ENCODE peak calls at places on chromosomes 5 and 9, in five cellular contexts. One of them, this sample, is unnamed.

GRCh38 chr5:103360475-103360874 is 101.9 kb downstream of the MACIR start:
- DNase-seq in IMR-90: no peak
- DNase-seq in mesenchymal stem cell: no peak
- DNase-seq in H1: no peak
- DNase-seq in neuronal stem cell: no peak
- DNase-seq in this sample: no peak

GRCh38 chr9:76574171-76574767 is 115.3 kb downstream of the GCNT1 start:
- DNase-seq in IMR-90: no peak
- DNase-seq in mesenchymal stem cell: no peak
- DNase-seq in H1: no peak
- DNase-seq in neuronal stem cell: no peak
- DNase-seq in this sample: no peak

GRCh38 chr5:138159666-138160065 is 18.8 kb downstream of the BRD8 start:
- DNase-seq in IMR-90: no peak
- DNase-seq in mesenchymal stem cell: no peak
- DNase-seq in H1: no peak
- DNase-seq in neuronal stem cell: no peak
- DNase-seq in this sample: no peak

GRCh38 chr5:15254607-15255006 is 245.4 kb upstream of the FBXL7 start:
- DNase-seq in IMR-90: peak
- DNase-seq in mesenchymal stem cell: peak
- DNase-seq in H1: no peak
- DNase-seq in neuronal stem cell: no peak
- DNase-seq in this sample: no peak

GRCh38 chr5:178238711-178239592 is 6.3 kb upstream of the PHYKPL start:
- DNase-seq in IMR-90: no peak
- DNase-seq in mesenchymal stem cell: no peak
- DNase-seq in H1: no peak
- DNase-seq in neuronal stem cell: no peak
- DNase-seq in this sample: no peak

GRCh38 chr5:132830436-132831094 is at the start of gene SHROOM1:
- DNase-seq in IMR-90: peak
- DNase-seq in mesenchymal stem cell: peak
- DNase-seq in H1: no peak
- DNase-seq in neuronal stem cell: no peak
- DNase-seq in this sample: peak

GRCh38 chr9:69573666-69574456 is 98.3 kb downstream of the APBA1 start:
- DNase-seq in IMR-90: peak
- DNase-seq in mesenchymal stem cell: peak
- DNase-seq in H1: no peak
- DNase-seq in neuronal stem cell: no peak
- DNase-seq in this sample: no peak

GRCh38 chr9:93826209-93826608 is 128.9 kb downstream of the BARX1 start:
- DNase-seq in IMR-90: no peak
- DNase-seq in mesenchymal stem cell: no peak
- DNase-seq in H1: no peak
- DNase-seq in neuronal stem cell: no peak
- DNase-seq in this sample: peak

GRCh38 chr5:179115845-179116524 is 55.8 kb downstream of the ZNF354C start:
- DNase-seq in IMR-90: no peak
- DNase-seq in mesenchymal stem cell: no peak
- DNase-seq in H1: no peak
- DNase-seq in neuronal stem cell: no peak
- DNase-seq in this sample: no peak

GRCh38 chr9:10876333-10876732 is 263.5 kb upstream of the PTPRD start:
- DNase-seq in IMR-90: no peak
- DNase-seq in mesenchymal stem cell: peak
- DNase-seq in H1: no peak
- DNase-seq in neuronal stem cell: no peak
- DNase-seq in this sample: no peak

GRCh38 chr9:106583751-106584150 is 279.2 kb upstream of the ZNF462 start:
- DNase-seq in IMR-90: no peak
- DNase-seq in mesenchymal stem cell: no peak
- DNase-seq in H1: no peak
- DNase-seq in neuronal stem cell: no peak
- DNase-seq in this sample: no peak

GRCh38 chr5:34756781-34757624 is 82.0 kb upstream of the TTC23L start:
- DNase-seq in IMR-90: no peak
- DNase-seq in mesenchymal stem cell: peak
- DNase-seq in H1: no peak
- DNase-seq in neuronal stem cell: no peak
- DNase-seq in this sample: no peak

GRCh38 chr5:110785356-110785755 is 46.5 kb downstream of the SLC25A46 start:
- DNase-seq in IMR-90: peak
- DNase-seq in mesenchymal stem cell: no peak
- DNase-seq in H1: no peak
- DNase-seq in neuronal stem cell: no peak
- DNase-seq in this sample: no peak

GRCh38 chr9:81981881-81982280 is 6.7 kb upstream of the SPATA31D1 start:
- DNase-seq in IMR-90: no peak
- DNase-seq in mesenchymal stem cell: no peak
- DNase-seq in H1: no peak
- DNase-seq in neuronal stem cell: no peak
- DNase-seq in this sample: no peak

GRCh38 chr9:107361816-107362215 is 78.7 kb downstream of the RAD23B start:
- DNase-seq in IMR-90: no peak
- DNase-seq in mesenchymal stem cell: no peak
- DNase-seq in H1: no peak
- DNase-seq in neuronal stem cell: no peak
- DNase-seq in this sample: no peak

GRCh38 chr5:132389453-132390286 is 20.2 kb downstream of the SLC22A5 start:
- DNase-seq in IMR-90: peak
- DNase-seq in mesenchymal stem cell: peak
- DNase-seq in H1: no peak
- DNase-seq in neuronal stem cell: no peak
- DNase-seq in this sample: no peak

GRCh38 chr9:134618823-134619454 is 22.7 kb upstream of the COL5A1 start:
- DNase-seq in IMR-90: no peak
- DNase-seq in mesenchymal stem cell: no peak
- DNase-seq in H1: no peak
- DNase-seq in neuronal stem cell: no peak
- DNase-seq in this sample: peak

GRCh38 chr5:108523360-108523759 is 141.5 kb upstream of the FBXL17 start:
- DNase-seq in IMR-90: no peak
- DNase-seq in mesenchymal stem cell: no peak
- DNase-seq in H1: no peak
- DNase-seq in neuronal stem cell: no peak
- DNase-seq in this sample: no peak

GRCh38 chr5:11293523-11293922 is 532.5 kb upstream of the DAP start:
- DNase-seq in IMR-90: no peak
- DNase-seq in mesenchymal stem cell: no peak
- DNase-seq in H1: no peak
- DNase-seq in neuronal stem cell: no peak
- DNase-seq in this sample: no peak

GRCh38 chr5:115857621-115858349 is 16.1 kb downstream of the AP3S1 start:
- DNase-seq in IMR-90: peak
- DNase-seq in mesenchymal stem cell: peak
- DNase-seq in H1: no peak
- DNase-seq in neuronal stem cell: no peak
- DNase-seq in this sample: no peak

GRCh38 chr5:36300181-36300926 is 1.3 kb downstream of the RANBP3L start:
- DNase-seq in IMR-90: peak
- DNase-seq in mesenchymal stem cell: peak
- DNase-seq in H1: no peak
- DNase-seq in neuronal stem cell: no peak
- DNase-seq in this sample: no peak

GRCh38 chr9:93295031-93295430 is 111.1 kb downstream of the WNK2 start:
- DNase-seq in IMR-90: no peak
- DNase-seq in mesenchymal stem cell: no peak
- DNase-seq in H1: no peak
- DNase-seq in neuronal stem cell: no peak
- DNase-seq in this sample: peak

GRCh38 chr5:149228610-149229297 is 42.9 kb upstream of the AFAP1L1 start:
- DNase-seq in IMR-90: peak
- DNase-seq in mesenchymal stem cell: peak
- DNase-seq in H1: no peak
- DNase-seq in neuronal stem cell: no peak
- DNase-seq in this sample: peak

GRCh38 chr9:18726546-18726945 is 252.6 kb downstream of the ADAMTSL1 start:
- DNase-seq in IMR-90: peak
- DNase-seq in mesenchymal stem cell: peak
- DNase-seq in H1: no peak
- DNase-seq in neuronal stem cell: no peak
- DNase-seq in this sample: no peak

GRCh38 chr9:81669011-81669739 is 20.2 kb downstream of the TLE1 start:
- DNase-seq in IMR-90: peak
- DNase-seq in mesenchymal stem cell: peak
- DNase-seq in H1: no peak
- DNase-seq in neuronal stem cell: no peak
- DNase-seq in this sample: no peak

GRCh38 chr5:88364991-88365390 is 96.3 kb upstream of the TMEM161B start:
- DNase-seq in IMR-90: no peak
- DNase-seq in mesenchymal stem cell: no peak
- DNase-seq in H1: no peak
- DNase-seq in neuronal stem cell: no peak
- DNase-seq in this sample: no peak

DNA sequence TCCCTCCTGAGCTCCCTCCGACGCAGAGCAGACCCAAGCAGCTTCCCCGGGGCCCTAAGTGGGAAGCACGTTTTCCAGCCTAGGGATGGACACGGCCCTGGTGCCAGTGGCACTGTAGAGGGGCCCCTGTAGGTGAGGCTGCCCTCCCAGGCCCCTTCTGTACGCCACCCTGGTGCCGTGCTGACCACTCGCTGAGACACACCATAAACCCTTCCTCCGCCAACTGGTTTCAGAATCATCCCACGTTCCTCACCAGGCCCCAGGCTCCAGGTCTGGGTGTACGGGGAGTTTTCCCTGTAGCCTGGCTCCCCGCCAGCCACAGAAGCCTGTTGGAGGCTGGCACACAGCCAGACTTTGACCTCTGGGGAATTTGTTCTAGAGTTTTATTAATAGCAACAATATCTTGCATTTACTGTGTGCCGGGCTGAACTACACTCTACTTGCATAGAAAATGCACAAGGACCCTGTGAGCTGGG is 18.2 kb upstream of the WDR38 start:
- DNase-seq in IMR-90: peak
- DNase-seq in mesenchymal stem cell: peak
- DNase-seq in H1: no peak
- DNase-seq in neuronal stem cell: no peak
- DNase-seq in this sample: no peak
- H3K27ac ChIP-seq in IMR-90: no peak
- H3K27ac ChIP-seq in mesenchymal stem cell: peak
- H3K27ac ChIP-seq in H1: no peak
- H3K27ac ChIP-seq in neuronal stem cell: no peak
- H3K27ac ChIP-seq in this sample: no peak

GRCh38 chr9:38673399-38673798 is 46.5 kb downstream of the FAM240B start:
- DNase-seq in IMR-90: no peak
- DNase-seq in mesenchymal stem cell: no peak
- DNase-seq in H1: no peak
- DNase-seq in neuronal stem cell: no peak
- DNase-seq in this sample: no peak
- H2BK15ac ChIP-seq in IMR-90: no peak
- H2BK15ac ChIP-seq in mesenchymal stem cell: no peak
- H2BK15ac ChIP-seq in H1: no peak
- H2BK15ac ChIP-seq in neuronal stem cell: no peak
- H2BK15ac ChIP-seq in this sample: no peak

DNA sequence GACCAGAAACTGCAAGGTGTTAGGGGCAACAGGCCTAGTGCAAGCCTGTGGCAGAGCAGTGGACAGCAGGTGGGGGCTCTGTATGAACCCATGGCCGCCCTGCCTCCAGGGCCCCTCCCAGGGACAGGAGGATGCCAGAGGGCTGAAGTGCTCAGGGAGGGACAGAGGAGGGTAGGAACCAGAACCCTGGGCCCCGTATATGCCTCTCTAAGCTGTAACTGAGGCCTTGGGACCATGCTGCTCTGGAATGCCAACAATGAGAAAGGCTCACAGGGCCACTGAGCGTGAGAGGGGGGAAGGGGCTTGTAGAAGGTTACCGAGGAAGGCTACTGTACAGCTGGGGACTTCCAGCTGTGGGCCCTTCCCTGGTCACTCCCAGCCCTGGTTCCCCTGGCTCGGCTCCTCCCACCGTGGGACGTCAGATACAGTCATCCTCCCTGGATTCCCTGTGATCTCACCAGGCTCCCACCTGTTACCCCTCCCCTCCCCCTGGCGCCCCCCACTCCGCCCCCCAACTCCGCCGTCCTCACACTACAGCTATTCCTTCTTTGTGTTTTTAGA is 21.1 kb downstream of the AQP7 start:
- DNase-seq in IMR-90: peak
- DNase-seq in mesenchymal stem cell: peak
- DNase-seq in H1: peak
- DNase-seq in neuronal stem cell: peak
- DNase-seq in this sample: peak
- H2AFZ ChIP-seq in IMR-90: peak
- H2AFZ ChIP-seq in mesenchymal stem cell: no peak
- H2AFZ ChIP-seq in H1: peak
- H2AFZ ChIP-seq in neuronal stem cell: peak
- H2AFZ ChIP-seq in this sample: no peak

DNA sequence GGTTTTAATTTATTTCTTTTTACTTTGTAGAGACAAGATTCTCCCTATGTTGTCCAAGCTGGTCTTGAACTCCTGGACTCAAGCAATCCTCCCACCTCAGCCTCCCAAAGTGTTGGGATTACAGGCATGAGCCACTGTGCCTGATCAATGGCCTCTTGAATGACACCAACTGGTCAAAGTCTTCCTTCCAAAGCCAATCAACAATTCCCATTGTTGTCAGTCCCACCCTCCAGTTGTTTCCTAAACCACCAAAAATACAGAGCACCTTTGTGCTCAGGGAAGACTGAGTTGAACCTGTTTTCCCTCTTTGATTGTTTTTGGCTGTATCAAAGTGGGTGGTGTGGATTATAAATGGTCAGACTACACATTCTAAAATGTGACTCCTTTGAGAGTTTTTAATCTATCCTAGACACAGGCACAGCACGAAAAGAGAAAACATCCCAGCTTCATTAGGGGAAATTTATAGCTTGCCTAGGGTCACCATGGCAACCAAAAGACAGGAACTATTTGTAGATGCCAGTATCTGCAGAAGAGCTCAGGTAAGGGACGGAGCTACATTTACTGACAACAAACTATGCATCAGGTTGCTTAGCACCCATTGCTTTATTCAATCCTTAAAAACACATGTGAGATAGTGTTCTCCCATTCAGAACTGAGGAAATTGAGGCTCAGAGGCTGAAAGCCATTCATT is 27.6 kb upstream of the ATP6V1G1 start:
- DNase-seq in IMR-90: no peak
- DNase-seq in mesenchymal stem cell: no peak
- DNase-seq in H1: no peak
- DNase-seq in neuronal stem cell: no peak
- DNase-seq in this sample: no peak
- H3K27ac ChIP-seq in IMR-90: no peak
- H3K27ac ChIP-seq in mesenchymal stem cell: no peak
- H3K27ac ChIP-seq in H1: no peak
- H3K27ac ChIP-seq in neuronal stem cell: no peak
- H3K27ac ChIP-seq in this sample: no peak

GRCh38 chr5:65066787-65067506 is 298.2 kb downstream of the CWC27 start:
- DNase-seq in IMR-90: no peak
- DNase-seq in mesenchymal stem cell: no peak
- DNase-seq in H1: no peak
- DNase-seq in neuronal stem cell: no peak
- DNase-seq in this sample: no peak
- H2BK15ac ChIP-seq in IMR-90: no peak
- H2BK15ac ChIP-seq in mesenchymal stem cell: no peak
- H2BK15ac ChIP-seq in H1: no peak
- H2BK15ac ChIP-seq in neuronal stem cell: no peak
- H2BK15ac ChIP-seq in this sample: no peak

GRCh38 chr5:91331705-91332104 is 51.4 kb downstream of the ARRDC3 start:
- DNase-seq in IMR-90: no peak
- DNase-seq in mesenchymal stem cell: no peak
- DNase-seq in H1: no peak
- DNase-seq in neuronal stem cell: no peak
- DNase-seq in this sample: no peak
- H2AFZ ChIP-seq in IMR-90: no peak
- H2AFZ ChIP-seq in mesenchymal stem cell: no peak
- H2AFZ ChIP-seq in H1: no peak
- H2AFZ ChIP-seq in neuronal stem cell: peak
- H2AFZ ChIP-seq in this sample: no peak